ENCODE peak calls at places on chromosomes 3 and 15, in five cellular contexts. O, Q, A, R and H are unnamed samples.

GRCh38 chr3:42043116-42043796 is 47.9 kb upstream of the TRAK1 start:
- DNase-seq in Q (no peak), R (peak; percentile 60), O (no peak), A (peak; percentile 70), H (no peak)

GRCh38 chr3:52787672-52788625 is 6.6 kb upstream of the ITIH3 start:
- DNase-seq in O (no peak), A (no peak), Q (no peak), R (no peak), H (no peak)

GRCh38 chr15:31277335-31278055 is 49.1 kb upstream of the KLF13 start:
- DNase-seq in A (peak; percentile 1), R (no peak), O (no peak), Q (no peak), H (no peak)

GRCh38 chr15:70212288-70212962 is 114.7 kb upstream of the TLE3 start:
- DNase-seq in A (no peak), Q (no peak), O (peak; percentile 71), R (no peak), H (no peak)

GRCh38 chr3:117409256-117409655 is 699.7 kb downstream of the TUSC7 start:
- DNase-seq in Q (no peak), O (no peak), R (no peak), A (no peak), H (no peak)

GRCh38 chr3:78041486-78041885 is 1001.6 kb downstream of the ROBO2 start:
- DNase-seq in O (no peak), R (peak; percentile 40), Q (no peak), A (no peak), H (no peak)

GRCh38 chr3:4846529-4846928 is 132.7 kb upstream of the BHLHE40 start:
- DNase-seq in Q (no peak), O (no peak), A (no peak), R (no peak), H (no peak)

GRCh38 chr15:25900901-25901300 is 37.8 kb upstream of the ATP10A start:
- DNase-seq in A (no peak), Q (no peak), O (no peak), R (peak; percentile 3), H (no peak)

GRCh38 chr3:149435936-149436885 is 38.3 kb upstream of the TM4SF4 start:
- DNase-seq in Q (no peak), R (no peak), O (no peak), A (no peak), H (no peak)

GRCh38 chr3:22537560-22537959 is 665.6 kb upstream of the UBE2E2 start:
- DNase-seq in Q (no peak), O (no peak), R (no peak), A (no peak), H (no peak)

GRCh38 chr3:38634133-38634532 is 15.4 kb downstream of the SCN5A start:
- DNase-seq in A (no peak), R (no peak), O (no peak), Q (no peak), H (no peak)

GRCh38 chr3:70729845-70730244 is 417.4 kb upstream of the MDFIC2 start:
- DNase-seq in Q (no peak), R (no peak), O (no peak), A (no peak), H (no peak)

GRCh38 chr3:13451301-13451673 is 28.8 kb upstream of the HDAC11 start:
- DNase-seq in Q (peak; percentile 22), R (no peak), O (no peak), A (peak; percentile 19), H (no peak)

GRCh38 chr3:116815831-116816588 is 106.4 kb downstream of the TUSC7 start:
- DNase-seq in R (no peak), Q (no peak), O (no peak), A (no peak), H (no peak)

GRCh38 chr15:69719527-69719926 is 266.9 kb downstream of the RPLP1 start:
- DNase-seq in O (no peak), R (no peak), A (no peak), Q (no peak), H (peak; percentile 28)

GRCh38 chr15:77580991-77581682 is 51.6 kb downstream of the LINGO1 start:
- DNase-seq in R (peak; percentile 13), Q (no peak), A (no peak), O (no peak), H (no peak)

GRCh38 chr15:96064351-96064756 is 266.1 kb upstream of the NR2F2 start:
- DNase-seq in Q (no peak), R (peak; percentile 12), A (no peak), O (no peak), H (no peak)

GRCh38 chr3:54520060-54520459 is 397.7 kb downstream of the CACNA2D3 start:
- DNase-seq in O (no peak), Q (no peak), A (no peak), R (no peak), H (no peak)

GRCh38 chr3:59821274-59821673 is 771.4 kb upstream of the CFAP20DC start:
- DNase-seq in R (no peak), O (no peak), A (no peak), Q (no peak), H (no peak)

GRCh38 chr15:36809380-36809779 is 230.0 kb downstream of the CDIN1 start:
- DNase-seq in A (no peak), Q (no peak), O (no peak), R (no peak), H (no peak)

GRCh38 chr3:61829301-61830110 is 268.1 kb downstream of the PTPRG start:
- DNase-seq in R (no peak), A (no peak), O (no peak), Q (no peak), H (no peak)

GRCh38 chr3:108822167-108822897 is at the start of gene TRAT1:
- DNase-seq in A (no peak), O (no peak), Q (no peak), R (no peak), H (no peak)

GRCh38 chr3:72977060-72977459 is 19.6 kb upstream of the PPP4R2 start:
- DNase-seq in R (peak; percentile 51), A (no peak), O (no peak), Q (no peak), H (no peak)
- TF ChIP-seq CTCF in R (no peak), A (no peak), O (peak; percentile 14), Q (no peak), H (no peak)

GRCh38 chr15:87610366-87610765 is 646.2 kb downstream of the NTRK3 start:
- DNase-seq in O (no peak), R (no peak), A (no peak), Q (no peak), H (no peak)

GRCh38 chr15:87609909-87610308 is 646.6 kb downstream of the NTRK3 start:
- DNase-seq in A (no peak), Q (no peak), O (no peak), R (no peak), H (no peak)

GRCh38 chr15:87609474-87609873 is 647.1 kb downstream of the NTRK3 start:
- DNase-seq in O (no peak), A (no peak), R (peak; percentile 75), Q (no peak), H (no peak)

GRCh38 chr15:87604857-87605446 is 651.6 kb downstream of the NTRK3 start:
- DNase-seq in O (no peak), A (peak; percentile 32), Q (no peak), R (peak; percentile 19), H (no peak)

DNA sequence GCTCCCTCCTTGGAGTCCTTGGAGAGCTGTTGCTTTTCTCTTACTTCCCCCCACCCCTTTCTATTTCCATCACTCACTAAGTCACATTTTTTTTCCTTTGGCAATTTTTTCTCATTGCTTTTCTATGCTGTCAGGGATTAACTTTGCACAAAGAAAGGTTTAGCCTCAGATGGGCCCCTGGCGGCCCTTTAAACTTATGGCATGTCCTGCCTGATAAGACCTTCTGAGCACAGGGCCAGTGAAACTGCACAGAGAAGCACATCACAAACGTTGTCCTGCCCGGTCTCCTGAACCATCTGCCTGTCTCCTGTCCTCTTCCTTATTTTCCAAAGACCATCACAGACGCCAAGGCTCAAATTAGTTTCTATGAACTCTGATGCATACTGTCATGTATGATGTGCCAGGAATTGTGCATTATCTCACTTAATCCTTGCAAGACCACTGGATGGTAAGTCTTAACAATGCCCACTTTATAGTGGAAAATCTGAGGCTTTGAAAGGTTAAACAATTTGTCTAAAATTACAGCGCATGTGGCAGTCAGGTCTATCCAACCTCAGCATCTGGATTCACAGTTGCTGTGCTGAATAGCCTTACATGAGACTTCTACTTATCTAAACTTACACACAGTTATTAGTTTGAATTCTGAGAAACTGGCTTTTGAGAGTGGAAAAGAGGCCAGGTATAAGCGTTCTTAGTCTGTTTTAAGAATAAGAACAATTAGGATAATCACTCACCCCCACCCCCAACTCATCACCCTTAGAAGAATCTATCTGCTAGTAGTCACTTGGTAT is 648.1 kb downstream of the NTRK3 start:
- DNase-seq in Q (no peak), A (no peak), O (no peak), R (no peak), H (no peak)
- TF ChIP-seq CTCF in Q (no peak), A (no peak), O (no peak), R (no peak), H (no peak)

DNA sequence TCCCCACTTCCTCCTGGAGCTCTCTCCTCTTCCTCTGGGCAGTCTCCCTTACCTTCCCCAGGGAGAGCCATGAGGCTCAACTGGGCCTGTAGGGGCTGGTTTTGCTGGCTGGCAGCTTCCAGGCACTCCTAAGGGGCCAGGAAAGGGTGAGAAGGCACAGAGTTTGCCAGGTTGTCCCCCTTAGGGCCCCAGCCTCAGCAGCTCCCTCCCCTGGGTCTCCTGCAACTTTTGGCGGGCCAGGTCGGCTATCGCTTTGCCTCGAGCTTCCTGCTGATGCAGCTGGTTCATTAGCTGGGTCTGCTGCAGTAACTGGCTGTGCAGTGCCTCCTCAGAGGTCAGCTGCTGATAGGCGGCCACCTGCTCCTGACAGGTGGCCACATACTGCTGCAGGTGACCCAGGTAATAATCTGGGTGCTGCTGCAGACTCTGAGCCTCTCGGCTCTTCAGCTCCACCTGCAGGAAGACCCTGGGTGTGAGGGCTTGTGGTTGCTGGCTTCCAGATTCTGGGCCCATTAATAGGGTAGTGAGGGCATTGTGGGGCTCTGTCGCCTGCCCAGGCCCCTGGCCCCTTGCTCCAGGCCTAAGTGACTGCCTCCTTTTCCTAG is 29.7 kb upstream of the OR4F6 start:
- DNase-seq in Q (no peak), A (peak; percentile 69), O (no peak), R (peak; percentile 38), H (no peak)
- TF ChIP-seq CTCF in Q (no peak), A (peak; percentile 11), O (peak; percentile 7), R (peak; percentile 10), H (no peak)

GRCh38 chr3:9078561-9079240 is 115.4 kb upstream of the RAD18 start:
- DNase-seq in O (no peak), A (no peak), R (no peak), Q (no peak), H (peak; percentile 32)
- TF ChIP-seq CTCF in O (no peak), A (no peak), R (no peak), Q (no peak), H (peak; percentile 15)